ENCODE peak calls at places on chromosomes 3 and 15, in four cellular contexts. One of them, this sample, is unnamed.

GRCh38 chr3:10173095-10173925 is 8.6 kb downstream of the IRAK2 start:
- DNase-seq in PC-3: peak; percentile 45
- DNase-seq in glutamatergic neuron: no peak
- DNase-seq in T-cell: no peak
- DNase-seq in this sample: no peak

GRCh38 chr3:174495231-174495755 is 363.8 kb upstream of the NAALADL2 start:
- DNase-seq in glutamatergic neuron: no peak
- DNase-seq in T-cell: no peak
- DNase-seq in PC-3: no peak
- DNase-seq in this sample: no peak

GRCh38 chr3:109023656-109024254 is 70.1 kb upstream of the GUCA1C start:
- DNase-seq in T-cell: peak; percentile 2
- DNase-seq in PC-3: peak; percentile 58
- DNase-seq in glutamatergic neuron: peak; percentile 48
- DNase-seq in this sample: peak; percentile 51

GRCh38 chr15:80436511-80437307 is 32.5 kb downstream of the ARNT2 start:
- DNase-seq in PC-3: peak; percentile 93
- DNase-seq in T-cell: no peak
- DNase-seq in glutamatergic neuron: no peak
- DNase-seq in this sample: no peak

GRCh38 chr3:72595927-72596610 is 252.2 kb downstream of the SHQ1 start:
- DNase-seq in PC-3: no peak
- DNase-seq in glutamatergic neuron: no peak
- DNase-seq in T-cell: no peak
- DNase-seq in this sample: no peak

GRCh38 chr3:144096016-144096415 is 124.4 kb downstream of the DIPK2A start:
- DNase-seq in glutamatergic neuron: no peak
- DNase-seq in T-cell: no peak
- DNase-seq in PC-3: peak; percentile 51
- DNase-seq in this sample: no peak

GRCh38 chr3:38460377-38461085 is 6.8 kb downstream of the ACVR2B start:
- DNase-seq in PC-3: no peak
- DNase-seq in T-cell: no peak
- DNase-seq in glutamatergic neuron: no peak
- DNase-seq in this sample: no peak

GRCh38 chr3:172648736-172649135 is 62.1 kb downstream of the NCEH1 start:
- DNase-seq in PC-3: no peak
- DNase-seq in T-cell: no peak
- DNase-seq in glutamatergic neuron: no peak
- DNase-seq in this sample: no peak

GRCh38 chr15:57138260-57138895 is 219.9 kb downstream of the TCF12 start:
- DNase-seq in glutamatergic neuron: peak; percentile 29
- DNase-seq in T-cell: no peak
- DNase-seq in PC-3: peak; percentile 66
- DNase-seq in this sample: no peak

GRCh38 chr3:186281172-186281571 is 80.9 kb downstream of the DGKG start:
- DNase-seq in T-cell: no peak
- DNase-seq in PC-3: peak; percentile 84
- DNase-seq in glutamatergic neuron: no peak
- DNase-seq in this sample: no peak

GRCh38 chr3:111338059-111338698 is 203.8 kb upstream of the CD96 start:
- DNase-seq in PC-3: peak; percentile 92
- DNase-seq in T-cell: no peak
- DNase-seq in glutamatergic neuron: peak; percentile 72
- DNase-seq in this sample: no peak

GRCh38 chr3:39850707-39851014 is 41.3 kb downstream of the MYRIP start:
- DNase-seq in PC-3: no peak
- DNase-seq in glutamatergic neuron: no peak
- DNase-seq in T-cell: no peak
- DNase-seq in this sample: no peak

GRCh38 chr3:48684480-48685143 is 1.1 kb downstream of the NCKIPSD start:
- DNase-seq in PC-3: no peak
- DNase-seq in glutamatergic neuron: no peak
- DNase-seq in T-cell: no peak
- DNase-seq in this sample: no peak

GRCh38 chr15:93042211-93042610 is 46.8 kb downstream of the RGMA start:
- DNase-seq in glutamatergic neuron: no peak
- DNase-seq in T-cell: no peak
- DNase-seq in PC-3: no peak
- DNase-seq in this sample: no peak

This sample was measured in CD8-positive, alpha-beta T cell.